ENCODE peak calls at places on chromosome 15, in four cellular contexts. S is A549, U is heart left ventricle, L is Peyer's patch. Q is an unnamed sample. For H3K9me3, the result is how much of the 10 kb centered on the place peaks cover.

GRCh38 chr15:47753591-47753990 is 36.3 kb downstream of the SEMA6D start:
- DNase-seq in L (no peak), S (no peak), U (no peak), Q (no peak)

GRCh38 chr15:44435893-44436667 is 8.7 kb downstream of the CTDSPL2 start:
- DNase-seq in S (no peak), L (no peak), U (no peak), Q (no peak)

GRCh38 chr15:71329509-71330260 is 214.4 kb downstream of the THSD4 start:
- DNase-seq in S (peak), L (no peak), U (no peak), Q (no peak)

GRCh38 chr15:39828374-39828931 is 45.8 kb upstream of the FSIP1 start:
- DNase-seq in L (no peak), U (no peak), S (no peak), Q (no peak)

GRCh38 chr15:90519688-90520087 is 10.0 kb upstream of the CRTC3 start:
- DNase-seq in U (no peak), L (no peak), S (no peak), Q (no peak)

GRCh38 chr15:33150993-33151392 is 43.5 kb downstream of the FMN1 start:
- DNase-seq in L (no peak), S (no peak), U (no peak), Q (no peak)

GRCh38 chr15:79130535-79131130 is 40.1 kb upstream of the RASGRF1 start:
- DNase-seq in L (no peak), U (no peak), S (no peak), Q (no peak)

GRCh38 chr15:70835826-70836225 is 18.1 kb downstream of the LARP6 start:
- DNase-seq in L (no peak), S (no peak), U (no peak), Q (no peak)

GRCh38 chr15:34239151-34239761 is 14.4 kb downstream of the EMC4 start:
- DNase-seq in S (peak), U (no peak), L (no peak), Q (no peak)

GRCh38 chr15:68658151-68658550 is 79.4 kb downstream of the CORO2B start:
- DNase-seq in U (no peak), S (no peak), L (no peak), Q (no peak)

GRCh38 chr15:92930776-92931175 is 30.7 kb downstream of the CHD2 start:
- DNase-seq in S (no peak), L (no peak), U (no peak), Q (no peak)

GRCh38 chr15:43867096-43867495 is 40.3 kb downstream of the WDR76 start:
- DNase-seq in U (no peak), L (no peak), S (no peak), Q (no peak)

GRCh38 chr15:34708422-34708821 is 46.4 kb downstream of the GJD2 start:
- DNase-seq in S (peak), U (no peak), L (no peak), Q (no peak)

GRCh38 chr15:84929795-84930371 is 45.4 kb downstream of the SLC28A1 start:
- DNase-seq in U (no peak), S (peak), L (no peak), Q (no peak)

GRCh38 chr15:88255109-88255495 is 1.4 kb downstream of the NTRK3 start:
- DNase-seq in L (no peak), S (no peak), U (no peak), Q (no peak)

GRCh38 chr15:87916208-87916607 is 340.3 kb downstream of the NTRK3 start:
- DNase-seq in S (no peak), U (no peak), L (no peak), Q (no peak)

GRCh38 chr15:99981839-99982658 is 248.8 kb upstream of the LYSMD4 start:
- DNase-seq in S (no peak), L (no peak), U (no peak), Q (no peak)

GRCh38 chr15:94056314-94056713 is 175.0 kb upstream of the MCTP2 start:
- DNase-seq in S (no peak), U (no peak), L (no peak), Q (no peak)

GRCh38 chr15:27017168-27017809 is 46.3 kb downstream of the GABRG3 start:
- DNase-seq in L (no peak), S (peak), U (no peak), Q (no peak)

GRCh38 chr15:72722071-72722696 is 36.2 kb downstream of the BBS4 start:
- DNase-seq in U (peak), S (peak), L (peak), Q (no peak)

GRCh38 chr15:44381223-44381622 is 46.2 kb upstream of the CTDSPL2 start:
- DNase-seq in L (no peak), U (no peak), S (no peak), Q (no peak)

GRCh38 chr15:50945725-50946124 is 37.2 kb downstream of the AP4E1 start:
- DNase-seq in U (no peak), L (no peak), S (no peak), Q (no peak)

GRCh38 chr15:99207672-99208071 is 41.7 kb downstream of the TTC23 start:
- DNase-seq in U (no peak), S (no peak), L (no peak), Q (no peak)

GRCh38 chr15:52109559-52110451 is 2.8 kb downstream of the BCL2L10 start:
- DNase-seq in S (no peak), U (no peak), L (peak), Q (no peak)

GRCh38 chr15:78146437-78147154 is 2.6 kb upstream of the IDH3A start:
- DNase-seq in L (no peak), S (no peak), U (no peak), Q (no peak)

GRCh38 chr15:38651328-38652038 is 86.9 kb upstream of the RASGRP1 start:
- DNase-seq in L (peak), U (no peak), S (no peak), Q (no peak)
- H3K27ac ChIP-seq in L (peak), U (no peak), S (no peak), Q (peak)

GRCh38 chr15:24675332-24676144 is at the start of gene NPAP1:
- DNase-seq in L (no peak), U (no peak), S (no peak), Q (no peak)

GRCh38 chr15:24678485-24678884 is 2.9 kb downstream of the NPAP1 start:
- DNase-seq in L (no peak), U (no peak), S (peak), Q (no peak)

GRCh38 chr15:24676431-24676830 is 856 bp downstream of the NPAP1 start:
- DNase-seq in S (no peak), L (no peak), U (no peak), Q (no peak)
- H3K9me3 ChIP-seq in S (under half), L (under half), U (under half), Q (under half)

GRCh38 chr15:31372635-31373091 is 46.0 kb downstream of the KLF13 start:
- DNase-seq in U (peak), S (peak), L (no peak), Q (no peak)

GRCh38 chr15:31373096-31373865 is 46.6 kb downstream of the KLF13 start:
- DNase-seq in U (peak), L (no peak), S (no peak), Q (no peak)

GRCh38 chr15:31374489-31374888 is 47.9 kb downstream of the KLF13 start:
- DNase-seq in S (no peak), U (no peak), L (no peak), Q (no peak)

GRCh38 chr15:31374986-31375385 is 48.4 kb downstream of the KLF13 start:
- DNase-seq in S (no peak), U (no peak), L (no peak), Q (no peak)

GRCh38 chr15:31373970-31374369 is 47.3 kb downstream of the KLF13 start:
- DNase-seq in L (no peak), U (peak), S (no peak), Q (no peak)
- TF ChIP-seq POLR2A in L (no peak), U (no peak), S (no peak), Q (no peak)

DNA sequence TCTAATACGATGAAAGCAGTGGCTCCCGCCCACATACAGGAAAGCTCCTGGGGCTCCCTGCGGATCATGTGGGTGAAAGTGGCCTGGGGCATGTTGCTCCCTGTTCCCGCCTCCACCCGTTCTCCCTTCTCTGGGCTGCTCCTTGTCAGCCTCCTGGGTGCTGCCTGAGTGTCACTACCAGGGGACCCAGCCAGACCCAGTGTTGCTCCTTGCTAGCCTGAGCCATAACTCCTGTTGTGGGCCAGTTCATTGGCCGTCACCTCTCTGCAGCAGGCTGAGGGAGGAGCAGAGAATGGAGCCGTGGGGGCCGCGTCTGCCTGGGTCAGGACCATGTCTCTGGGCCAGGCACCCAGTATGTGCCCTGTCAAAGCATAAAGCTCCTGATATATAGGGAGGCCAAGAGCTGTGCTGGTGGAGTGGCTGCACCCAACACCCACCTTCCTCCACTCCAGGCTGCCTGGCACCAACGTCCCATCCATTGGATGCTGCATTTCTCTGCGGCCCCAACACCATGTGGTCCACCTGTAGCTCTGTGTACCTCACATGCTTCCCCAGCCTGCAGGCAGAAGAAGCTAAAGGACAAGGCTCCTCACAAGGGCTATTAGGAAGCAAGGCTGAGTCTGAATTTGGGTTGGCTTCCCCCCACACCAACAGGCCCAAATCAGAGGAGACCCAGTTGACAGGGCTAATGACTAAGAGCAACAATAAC is 40.5 kb downstream of the KLF13 start:
- DNase-seq in U (no peak), L (no peak), S (no peak), Q (no peak)
- H3K27ac ChIP-seq in U (peak), L (peak), S (no peak), Q (peak)

GRCh38 chr15:86073281-86073680 is 6.4 kb upstream of the AGBL1 start:
- DNase-seq in L (no peak), U (no peak), S (no peak), Q (no peak)
- H3K9me3 ChIP-seq in L (under half), U (under half), S (under half), Q (under half)

GRCh38 chr15:40981186-40981585 is 27.9 kb downstream of the CHAC1 start:
- DNase-seq in S (no peak), L (no peak), U (no peak), Q (no peak)

GRCh38 chr15:40984963-40985362 is 31.7 kb downstream of the CHAC1 start:
- DNase-seq in S (no peak), L (no peak), U (no peak), Q (no peak)

GRCh38 chr15:40984406-40984805 is 31.1 kb downstream of the CHAC1 start:
- DNase-seq in S (no peak), L (no peak), U (no peak), Q (no peak)

GRCh38 chr15:40985541-40986330 is 32.5 kb downstream of the CHAC1 start:
- DNase-seq in U (no peak), S (no peak), L (no peak), Q (no peak)

DNA sequence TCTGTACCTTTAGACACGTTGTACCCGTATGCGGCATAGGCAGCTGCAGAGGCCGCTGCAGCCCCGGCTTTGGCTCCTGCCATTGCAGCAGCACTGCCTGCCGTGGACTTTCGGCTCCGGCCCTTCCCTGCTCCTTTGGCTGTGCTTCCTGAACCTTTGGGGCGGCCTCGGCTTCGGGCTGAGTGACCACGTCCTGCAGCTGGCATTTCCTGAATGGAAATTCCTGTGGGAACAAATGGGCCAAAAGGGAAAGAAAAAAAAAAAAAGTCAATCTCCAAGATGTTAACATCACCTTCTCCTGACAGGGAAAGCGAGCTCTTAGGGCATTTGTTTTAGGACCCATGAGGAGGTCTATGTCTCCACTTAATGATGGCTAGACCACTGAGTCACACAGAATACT is 29.6 kb downstream of the CHAC1 start:
- DNase-seq in U (no peak), S (no peak), L (no peak), Q (no peak)
- TF ChIP-seq POLR2A in U (no peak), S (no peak), L (no peak), Q (no peak)